ENCODE peak calls at places on chromosomes 1 and 21, in six cellular contexts. V is WTC11, X is K562, C is HepG2, S is H1, O is GM12878. B is an unnamed sample.

GRCh38 chr1:1630965-1631792 is 794 bp upstream of the MMP23B start:
- DNase-seq in V (peak; percentile 55), X (no peak), C (no peak), S (peak; percentile 70), O (no peak), B (peak; percentile 56)

GRCh38 chr1:201354151-201354900 is 23.2 kb downstream of the TNNT2 start:
- DNase-seq in V (no peak), X (no peak), C (no peak), S (no peak), O (no peak), B (no peak)

GRCh38 chr21:31660134-31660565 is 657 bp downstream of the SOD1 start:
- DNase-seq in V (peak; percentile 41), X (no peak), C (no peak), S (no peak), O (no peak), B (peak; percentile 44)

GRCh38 chr1:1308756-1309524 is 543 bp downstream of the PUSL1 start:
- DNase-seq in V (no peak), X (no peak), C (no peak), S (peak; percentile 78), O (no peak), B (peak; percentile 63)

GRCh38 chr1:21899972-21900371 is 37.1 kb downstream of the HSPG2 start:
- DNase-seq in V (no peak), X (no peak), C (no peak), S (no peak), O (no peak), B (no peak)

GRCh38 chr1:15364740-15365139 is 44.9 kb upstream of the EFHD2 start:
- DNase-seq in V (no peak), X (peak; percentile 54), C (no peak), S (no peak), O (no peak), B (peak; percentile 46)

GRCh38 chr1:145689922-145690321 is 17.2 kb downstream of the PDZK1 start:
- DNase-seq in V (no peak), X (no peak), C (no peak), S (no peak), O (no peak), B (no peak)

GRCh38 chr1:222018051-222018450 is 276.2 kb upstream of the DUSP10 start:
- DNase-seq in V (no peak), X (no peak), C (no peak), S (no peak), O (no peak), B (no peak)

GRCh38 chr21:34184232-34184631 is 110.9 kb downstream of the MRPS6 start:
- DNase-seq in V (no peak), X (no peak), C (no peak), S (no peak), O (no peak), B (no peak)

GRCh38 chr1:225448146-225448805 is 20.4 kb upstream of the LBR start:
- DNase-seq in V (no peak), X (no peak), C (peak; percentile 76), S (no peak), O (no peak), B (no peak)

GRCh38 chr1:50873458-50874187 is 86.4 kb downstream of the FAF1 start:
- DNase-seq in V (peak; percentile 79), X (peak; percentile 64), C (peak; percentile 23), S (peak; percentile 84), O (peak; percentile 76), B (peak; percentile 91)

GRCh38 chr1:102942324-102942723 is 166.0 kb downstream of the COL11A1 start:
- DNase-seq in V (no peak), X (no peak), C (no peak), S (no peak), O (no peak), B (no peak)

GRCh38 chr1:106699436-106699835 is 357.0 kb upstream of the PRMT6 start:
- DNase-seq in V (no peak), X (no peak), C (no peak), S (no peak), O (no peak), B (no peak)

GRCh38 chr1:36524359-36525062 is 41.8 kb upstream of the CSF3R start:
- DNase-seq in V (no peak), X (no peak), C (no peak), S (peak; percentile 22), O (no peak), B (no peak)

GRCh38 chr1:10651793-10652192 is 144.7 kb downstream of the CASZ1 start:
- DNase-seq in V (peak; percentile 78), X (peak; percentile 67), C (no peak), S (peak; percentile 83), O (no peak), B (peak; percentile 66)

GRCh38 chr21:39000496-39000895 is 182.8 kb downstream of the PSMG1 start:
- DNase-seq in V (no peak), X (no peak), C (no peak), S (no peak), O (no peak), B (no peak)

GRCh38 chr1:149977345-149977744 is 33.2 kb downstream of the OTUD7B start:
- DNase-seq in V (no peak), X (no peak), C (no peak), S (no peak), O (no peak), B (no peak)

GRCh38 chr1:235639586-235640205 is 9.9 kb downstream of the GNG4 start:
- DNase-seq in V (no peak), X (no peak), C (no peak), S (no peak), O (no peak), B (no peak)

GRCh38 chr1:219666242-219666641 is 53.3 kb upstream of the ZC3H11B start:
- DNase-seq in V (no peak), X (no peak), C (no peak), S (no peak), O (no peak), B (no peak)

GRCh38 chr1:19485362-19486187 is at the start of gene CAPZB:
- DNase-seq in V (peak; percentile 88), X (peak; percentile 99), C (peak; percentile 75), S (peak; percentile 90), O (no peak), B (peak; percentile 90)

GRCh38 chr1:169915150-169915549 is 21.5 kb upstream of the SCYL3 start:
- DNase-seq in V (no peak), X (no peak), C (no peak), S (no peak), O (no peak), B (no peak)

GRCh38 chr1:212118167-212118871 is 82.8 kb downstream of the DTL start:
- DNase-seq in V (no peak), X (no peak), C (peak; percentile 12), S (no peak), O (no peak), B (no peak)

GRCh38 chr1:61050541-61051454 is 31.6 kb upstream of the NFIA start:
- DNase-seq in V (peak; percentile 53), X (peak; percentile 74), C (no peak), S (peak; percentile 68), O (no peak), B (peak; percentile 49)

GRCh38 chr1:244212219-244212618 is 161.1 kb downstream of the ZBTB18 start:
- DNase-seq in V (no peak), X (no peak), C (no peak), S (no peak), O (no peak), B (no peak)

GRCh38 chr1:244212792-244213475 is 161.9 kb downstream of the ZBTB18 start:
- DNase-seq in V (no peak), X (no peak), C (no peak), S (no peak), O (no peak), B (no peak)

GRCh38 chr1:244209955-244210354 is 158.9 kb downstream of the ZBTB18 start:
- DNase-seq in V (no peak), X (no peak), C (no peak), S (no peak), O (no peak), B (no peak)

GRCh38 chr1:244210884-244211558 is 159.9 kb downstream of the ZBTB18 start:
- DNase-seq in V (peak; percentile 80), X (peak; percentile 59), C (no peak), S (peak; percentile 83), O (no peak), B (peak; percentile 89)

GRCh38 chr1:244211559-244211944 is 160.5 kb downstream of the ZBTB18 start:
- DNase-seq in V (no peak), X (no peak), C (no peak), S (no peak), O (no peak), B (no peak)
- TF ChIP-seq CREB1 in V (no peak), X (no peak), C (no peak), S (no peak), O (no peak), B (no peak)

DNA sequence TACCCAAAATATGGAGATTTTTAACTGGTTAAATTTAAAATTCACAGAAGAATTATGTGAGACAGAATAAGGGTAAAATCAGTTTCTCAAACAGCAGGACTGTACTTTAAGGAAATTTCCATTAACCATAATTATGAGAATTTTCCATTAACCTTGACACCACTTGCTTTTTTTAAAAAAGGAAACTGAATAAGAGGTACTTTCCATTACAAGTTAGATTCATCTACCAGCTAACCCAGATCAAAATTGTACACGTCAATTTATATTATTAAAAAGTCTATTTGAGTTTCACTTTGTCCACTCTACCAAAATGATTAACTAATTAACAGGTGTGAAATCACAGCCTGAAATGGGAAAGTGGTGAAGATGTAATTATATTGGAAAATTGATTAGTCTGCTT is 414.5 kb downstream of the DPYD start:
- DNase-seq in V (no peak), X (no peak), C (no peak), S (no peak), O (no peak), B (no peak)
- TF ChIP-seq CREB1 in V (no peak), X (no peak), C (no peak), S (no peak), O (no peak), B (no peak)

GRCh38 chr1:156768610-156769295 is 1.4 kb downstream of the PRCC start:
- DNase-seq in V (no peak), X (no peak), C (no peak), S (no peak), O (no peak), B (no peak)
- TF ChIP-seq CREB1 in V (no peak), X (no peak), C (no peak), S (no peak), O (no peak), B (no peak)

GRCh38 chr1:109270623-109271317 is 12.2 kb downstream of the PSRC1 start:
- DNase-seq in V (no peak), X (no peak), C (no peak), S (no peak), O (no peak), B (no peak)

GRCh38 chr1:109272831-109273547 is 10.0 kb downstream of the PSRC1 start:
- DNase-seq in V (no peak), X (no peak), C (no peak), S (no peak), O (no peak), B (no peak)

GRCh38 chr1:109269981-109270622 is 12.8 kb downstream of the PSRC1 start:
- DNase-seq in V (no peak), X (no peak), C (no peak), S (no peak), O (no peak), B (no peak)

GRCh38 chr1:109272021-109272799 is 10.7 kb downstream of the PSRC1 start:
- DNase-seq in V (no peak), X (no peak), C (no peak), S (no peak), O (no peak), B (no peak)

DNA sequence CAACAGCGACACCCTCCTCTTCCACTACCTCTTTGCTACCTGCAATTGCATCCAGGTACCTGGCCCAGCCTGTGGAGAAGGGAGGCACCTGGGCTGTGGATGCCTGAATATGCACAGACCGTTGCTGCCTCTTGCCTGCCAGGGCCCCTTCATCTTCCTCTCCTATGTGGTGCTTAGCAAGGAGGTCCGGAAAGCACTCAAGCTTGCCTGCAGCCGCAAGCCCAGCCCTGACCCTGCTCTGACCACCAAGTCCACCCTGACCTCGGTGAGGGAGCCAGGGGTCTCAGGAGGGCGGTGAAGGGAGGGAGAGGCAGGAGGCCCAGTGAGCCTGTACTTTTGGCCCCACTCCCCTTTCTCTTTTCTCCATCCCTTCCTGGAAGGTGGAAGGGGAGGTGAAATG is 11.5 kb downstream of the PSRC1 start:
- DNase-seq in V (no peak), X (no peak), C (no peak), S (no peak), O (no peak), B (no peak)
- TF ChIP-seq CREB1 in V (no peak), X (no peak), C (no peak), S (no peak), O (no peak), B (no peak)

B was measured in GM23338.